ENCODE peak calls at places on chromosomes 5 and 9, in six cellular contexts. E is HepG2, R is upper lobe of left lung, K is A549, Y is GM12878, B is K562. I is an unnamed sample.
A peak's percentile ranks its signal among the peaks of the same experiment; 100 is the strongest.

GRCh38 chr5:73748510-73749410 is 122.8 kb downstream of the ARHGEF28 start:
- ATAC-seq in E (no peak), R (peak; percentile 64), K (no peak), Y (no peak), B (no peak), I (peak; percentile 74)

GRCh38 chr9:97431549-97432143 is 19.8 kb downstream of the TDRD7 start:
- ATAC-seq in E (no peak), R (no peak), K (no peak), Y (no peak), B (no peak), I (no peak)

GRCh38 chr5:2024986-2025721 is 142.4 kb upstream of the IRX4 start:
- ATAC-seq in E (no peak), R (no peak), K (no peak), Y (no peak), B (no peak), I (no peak)

GRCh38 chr5:11324521-11325289 is 563.7 kb upstream of the DAP start:
- ATAC-seq in E (no peak), R (no peak), K (no peak), Y (no peak), B (no peak), I (peak; percentile 73)

GRCh38 chr5:10556331-10556807 is 7.5 kb upstream of the ANKRD33B start:
- ATAC-seq in E (no peak), R (no peak), K (peak; percentile 60), Y (no peak), B (peak; percentile 35), I (no peak)

GRCh38 chr9:113687680-113688371 is 188.3 kb upstream of the ZNF618 start:
- ATAC-seq in E (peak; percentile 26), R (no peak), K (no peak), Y (no peak), B (no peak), I (no peak)

GRCh38 chr5:104126980-104127379 is 564.4 kb upstream of the NUDT12 start:
- ATAC-seq in E (no peak), R (no peak), K (no peak), Y (no peak), B (no peak), I (no peak)

GRCh38 chr9:5052858-5053257 is 67.8 kb downstream of the JAK2 start:
- ATAC-seq in E (no peak), R (no peak), K (no peak), Y (no peak), B (no peak), I (no peak)

GRCh38 chr9:1495684-1496083 is 445.5 kb downstream of the DMRT2 start:
- ATAC-seq in E (no peak), R (no peak), K (no peak), Y (no peak), B (no peak), I (no peak)

GRCh38 chr5:10485897-10486296 is 44.2 kb downstream of the ROPN1L start:
- ATAC-seq in E (no peak), R (no peak), K (no peak), Y (no peak), B (no peak), I (no peak)

GRCh38 chr5:174189638-174190037 is 144.1 kb downstream of the NSG2 start:
- ATAC-seq in E (no peak), R (no peak), K (no peak), Y (no peak), B (no peak), I (no peak)

GRCh38 chr5:41735213-41735612 is 135.0 kb downstream of the OXCT1 start:
- ATAC-seq in E (no peak), R (no peak), K (no peak), Y (peak; percentile 61), B (no peak), I (no peak)

GRCh38 chr9:130101963-130102362 is 48.3 kb downstream of the GPR107 start:
- ATAC-seq in E (no peak), R (no peak), K (no peak), Y (no peak), B (no peak), I (no peak)

GRCh38 chr5:74063821-74064598 is 438.0 kb downstream of the ARHGEF28 start:
- ATAC-seq in E (no peak), R (no peak), K (no peak), Y (no peak), B (no peak), I (no peak)

GRCh38 chr5:53008751-53009150 is 19.6 kb downstream of the ITGA2 start:
- ATAC-seq in E (peak; percentile 16), R (no peak), K (peak; percentile 78), Y (peak; percentile 89), B (no peak), I (no peak)

GRCh38 chr5:143557061-143557818 is 153.8 kb upstream of the NR3C1 start:
- ATAC-seq in E (peak; percentile 24), R (no peak), K (no peak), Y (peak; percentile 73), B (no peak), I (no peak)

GRCh38 chr5:134758176-134758503 is 439 bp upstream of the DDX46 start:
- ATAC-seq in E (peak; percentile 67), R (peak; percentile 19), K (peak; percentile 76), Y (no peak), B (peak; percentile 52), I (peak; percentile 42)

GRCh38 chr9:103483471-103484096 is 488.5 kb downstream of the CYLC2 start:
- ATAC-seq in E (no peak), R (peak; percentile 37), K (no peak), Y (no peak), B (no peak), I (no peak)

GRCh38 chr9:134456740-134457315 is 130.6 kb downstream of the RXRA start:
- ATAC-seq in E (no peak), R (peak; percentile 1), K (no peak), Y (no peak), B (no peak), I (peak; percentile 5)

GRCh38 chr5:96434201-96434645 is 1.2 kb upstream of the PCSK1 start:
- ATAC-seq in E (peak; percentile 97), R (peak; percentile 77), K (peak; percentile 90), Y (peak; percentile 84), B (peak; percentile 92), I (no peak)

GRCh38 chr9:122133263-122133983 is 26.2 kb downstream of the NDUFA8 start:
- ATAC-seq in E (no peak), R (no peak), K (no peak), Y (no peak), B (no peak), I (peak; percentile 46)

GRCh38 chr5:38291355-38291754 is 33.0 kb downstream of the EGFLAM start:
- ATAC-seq in E (no peak), R (no peak), K (no peak), Y (no peak), B (peak; percentile 64), I (no peak)

GRCh38 chr5:174723979-174724483 is 351 bp upstream of the MSX2 start:
- ATAC-seq in E (no peak), R (no peak), K (peak; percentile 15), Y (no peak), B (no peak), I (no peak)

GRCh38 chr9:17531642-17532254 is 47.1 kb upstream of the SH3GL2 start:
- ATAC-seq in E (peak; percentile 86), R (no peak), K (no peak), Y (peak; percentile 89), B (no peak), I (no peak)

GRCh38 chr9:35056571-35057270 is 15.7 kb downstream of the VCP start:
- ATAC-seq in E (peak; percentile 37), R (peak; percentile 44), K (peak; percentile 43), Y (peak; percentile 11), B (no peak), I (no peak)

GRCh38 chr5:174972291-174972690 is 247.9 kb downstream of the MSX2 start:
- ATAC-seq in E (no peak), R (peak; percentile 89), K (no peak), Y (no peak), B (no peak), I (no peak)

GRCh38 chr9:111937781-111938426 is 41.3 kb downstream of the UGCG start:
- ATAC-seq in E (no peak), R (peak; percentile 61), K (peak; percentile 30), Y (peak; percentile 90), B (peak; percentile 59), I (no peak)

GRCh38 chr9:90162819-90163218 is 479.8 kb downstream of the DIRAS2 start:
- ATAC-seq in E (no peak), R (peak; percentile 38), K (no peak), Y (no peak), B (no peak), I (no peak)

GRCh38 chr9:37839491-37840461 is 39.2 kb downstream of the DCAF10 start:
- ATAC-seq in E (no peak), R (no peak), K (no peak), Y (no peak), B (peak; percentile 87), I (no peak)

GRCh38 chr9:104969116-104969515 is 41.2 kb upstream of the ABCA1 start:
- ATAC-seq in E (peak; percentile 10), R (peak; percentile 16), K (peak; percentile 15), Y (no peak), B (no peak), I (peak; percentile 3)

GRCh38 chr9:104972242-104972866 is 44.4 kb upstream of the ABCA1 start:
- ATAC-seq in E (no peak), R (peak; percentile 76), K (no peak), Y (no peak), B (no peak), I (no peak)

GRCh38 chr9:104971521-104971920 is 43.6 kb upstream of the ABCA1 start:
- ATAC-seq in E (no peak), R (no peak), K (no peak), Y (no peak), B (no peak), I (no peak)

GRCh38 chr9:104970588-104970987 is 42.6 kb upstream of the ABCA1 start:
- ATAC-seq in E (no peak), R (no peak), K (no peak), Y (no peak), B (no peak), I (peak; percentile 64)

GRCh38 chr9:104968025-104968982 is 40.3 kb upstream of the ABCA1 start:
- ATAC-seq in E (peak; percentile 94), R (peak; percentile 96), K (peak; percentile 98), Y (peak; percentile 100), B (peak; percentile 100), I (peak; percentile 92)
- TF ChIP-seq EP300 in E (no peak), R (no peak), K (no peak), Y (no peak), B (no peak), I (no peak)

GRCh38 chr5:57177479-57178156 is 3.8 kb downstream of the GPBP1 start:
- ATAC-seq in E (no peak), R (no peak), K (no peak), Y (no peak), B (no peak), I (no peak)
- H3K27ac ChIP-seq in E (peak overlapping the region; percentile 27), R (no peak overlapping the region), K (no peak overlapping the region), Y (peak overlapping the region; percentile 99), B (no peak overlapping the region), I (peak overlapping the region; percentile 99)

GRCh38 chr9:135761150-135761844 is 59.3 kb downstream of the KCNT1 start:
- ATAC-seq in E (no peak), R (no peak), K (no peak), Y (no peak), B (no peak), I (no peak)
- H3K9me3 ChIP-seq in E (peaks cover 7% of the 10 kb centered on the region), R (peaks cover 9% of the 10 kb centered on the region), K (peaks cover 10% of the 10 kb centered on the region), Y (no peaks in the 10 kb centered on the region), B (peaks cover 2% of the 10 kb centered on the region), I (no peaks in the 10 kb centered on the region)

DNA sequence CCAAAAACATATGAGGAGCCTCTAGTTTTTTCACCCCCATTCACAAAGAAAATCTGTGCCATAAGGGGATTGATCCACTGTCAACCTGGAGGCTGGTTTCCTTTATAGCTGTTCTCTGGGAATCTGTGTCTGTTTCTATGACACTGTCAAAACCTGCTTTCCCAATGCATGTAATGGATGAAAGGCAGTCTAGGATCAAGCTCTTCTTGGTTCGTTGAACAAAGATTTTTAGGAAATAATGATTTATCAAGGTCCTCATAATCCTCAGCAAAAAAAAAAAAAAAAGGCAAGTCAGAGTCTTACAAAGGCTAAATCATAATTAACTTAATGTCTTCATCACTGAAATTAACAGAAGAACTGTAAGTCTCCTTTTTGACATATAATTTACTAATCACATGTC is 16.0 kb downstream of the EPB41L4A start:
- ATAC-seq in E (no peak), R (no peak), K (no peak), Y (no peak), B (no peak), I (no peak)
- TF ChIP-seq EP300 in E (no peak), R (no peak), K (no peak), Y (no peak), B (no peak), I (no peak)

I was measured in gastroesophageal sphincter.